ENCODE peak calls at places on chromosomes 3 and 15, in nine cellular contexts. G, K, V, D, L, C, P, W and O are unnamed samples.

GRCh38 chr15:43702701-43703433 is 9.2 kb downstream of the CKMT1A start:
- DNase-seq in G (no peak), K (no peak), V (no peak), D (no peak), L (no peak), C (no peak), P (no peak), W (no peak), O (no peak)

GRCh38 chr3:129379582-129380358 is 48.7 kb downstream of the EFCAB12 start:
- DNase-seq in G (no peak), K (no peak), V (no peak), D (peak), L (no peak), C (no peak), P (no peak), W (no peak), O (no peak)

GRCh38 chr3:158152186-158152585 is 42.3 kb downstream of the RSRC1 start:
- DNase-seq in G (no peak), K (no peak), V (peak), D (no peak), L (no peak), C (no peak), P (peak), W (no peak), O (no peak)

GRCh38 chr3:153624310-153625030 is 462.4 kb downstream of the RAP2B start:
- DNase-seq in G (no peak), K (no peak), V (no peak), D (peak), L (no peak), C (no peak), P (no peak), W (no peak), O (no peak)

GRCh38 chr3:7876741-7877297 is 624.8 kb upstream of the LMCD1 start:
- DNase-seq in G (peak), K (no peak), V (no peak), D (peak), L (no peak), C (no peak), P (no peak), W (no peak), O (no peak)

GRCh38 chr15:66955001-66955516 is 110.3 kb upstream of the SMAD3 start:
- DNase-seq in G (no peak), K (no peak), V (no peak), D (no peak), L (no peak), C (no peak), P (no peak), W (no peak), O (no peak)

GRCh38 chr15:100133001-100133400 is 208.8 kb downstream of the ADAMTS17 start:
- DNase-seq in G (no peak), K (peak), V (no peak), D (no peak), L (no peak), C (no peak), P (no peak), W (no peak), O (no peak)

GRCh38 chr3:49119439-49119838 is 1.2 kb downstream of the USP19 start:
- DNase-seq in G (no peak), K (no peak), V (no peak), D (no peak), L (no peak), C (no peak), P (no peak), W (no peak), O (no peak)

GRCh38 chr15:52140646-52141045 is 28.1 kb upstream of the BCL2L10 start:
- DNase-seq in G (no peak), K (peak), V (no peak), D (no peak), L (no peak), C (no peak), P (no peak), W (no peak), O (no peak)

GRCh38 chr15:82532991-82533481 is 7.2 kb downstream of the RPS17 start:
- DNase-seq in G (no peak), K (peak), V (no peak), D (no peak), L (no peak), C (no peak), P (no peak), W (no peak), O (no peak)

GRCh38 chr3:12758025-12758830 is 831 bp downstream of the TMEM40 start:
- DNase-seq in G (no peak), K (peak), V (peak), D (no peak), L (no peak), C (peak), P (peak), W (no peak), O (no peak)

GRCh38 chr3:170164720-170165119 is 16.8 kb downstream of the PHC3 start:
- DNase-seq in G (no peak), K (no peak), V (no peak), D (no peak), L (no peak), C (no peak), P (no peak), W (no peak), O (no peak)

GRCh38 chr3:191003742-191004141 is 141.2 kb upstream of the GMNC start:
- DNase-seq in G (no peak), K (no peak), V (no peak), D (no peak), L (no peak), C (no peak), P (no peak), W (no peak), O (no peak)

GRCh38 chr3:40766396-40766795 is 241.6 kb downstream of the ZNF621 start:
- DNase-seq in G (no peak), K (no peak), V (no peak), D (no peak), L (no peak), C (no peak), P (no peak), W (no peak), O (no peak)

GRCh38 chr3:9168230-9168629 is 81.2 kb downstream of the SRGAP3 start:
- DNase-seq in G (no peak), K (peak), V (no peak), D (peak), L (no peak), C (peak), P (no peak), W (no peak), O (no peak)

GRCh38 chr3:154310840-154311239 is 13.4 kb downstream of the DHX36 start:
- DNase-seq in G (no peak), K (no peak), V (peak), D (no peak), L (no peak), C (no peak), P (peak), W (no peak), O (no peak)

GRCh38 chr3:86793786-86794185 is 197.2 kb downstream of the VGLL3 start:
- DNase-seq in G (no peak), K (no peak), V (peak), D (no peak), L (no peak), C (no peak), P (peak), W (no peak), O (no peak)

GRCh38 chr3:125434582-125435011 is 59.5 kb upstream of the ZNF148 start:
- DNase-seq in G (no peak), K (no peak), V (no peak), D (no peak), L (no peak), C (no peak), P (no peak), W (no peak), O (no peak)

GRCh38 chr3:134917631-134918030 is 122.6 kb downstream of the EPHB1 start:
- DNase-seq in G (no peak), K (no peak), V (peak), D (no peak), L (no peak), C (no peak), P (no peak), W (no peak), O (no peak)

GRCh38 chr3:120162400-120162799 is 68.2 kb upstream of the GSK3B start:
- DNase-seq in G (no peak), K (no peak), V (peak), D (no peak), L (no peak), C (no peak), P (peak), W (no peak), O (no peak)

GRCh38 chr3:197718904-197719303 is 17.8 kb downstream of the RUBCN start:
- DNase-seq in G (peak), K (no peak), V (peak), D (no peak), L (no peak), C (no peak), P (peak), W (peak), O (no peak)

GRCh38 chr15:85168642-85169173 is 187.1 kb downstream of the PDE8A start:
- DNase-seq in G (peak), K (peak), V (no peak), D (peak), L (no peak), C (peak), P (peak), W (peak), O (peak)

GRCh38 chr3:101131767-101132166 is 138.5 kb upstream of the ABI3BP start:
- DNase-seq in G (no peak), K (no peak), V (no peak), D (no peak), L (no peak), C (no peak), P (no peak), W (no peak), O (no peak)

GRCh38 chr3:46950177-46950576 is 26.4 kb downstream of the CCDC12 start:
- DNase-seq in G (no peak), K (no peak), V (no peak), D (no peak), L (no peak), C (no peak), P (no peak), W (no peak), O (no peak)

GRCh38 chr3:13706451-13706850 is 157.5 kb downstream of the FBLN2 start:
- DNase-seq in G (no peak), K (no peak), V (no peak), D (no peak), L (peak), C (no peak), P (no peak), W (peak), O (peak)

DNA sequence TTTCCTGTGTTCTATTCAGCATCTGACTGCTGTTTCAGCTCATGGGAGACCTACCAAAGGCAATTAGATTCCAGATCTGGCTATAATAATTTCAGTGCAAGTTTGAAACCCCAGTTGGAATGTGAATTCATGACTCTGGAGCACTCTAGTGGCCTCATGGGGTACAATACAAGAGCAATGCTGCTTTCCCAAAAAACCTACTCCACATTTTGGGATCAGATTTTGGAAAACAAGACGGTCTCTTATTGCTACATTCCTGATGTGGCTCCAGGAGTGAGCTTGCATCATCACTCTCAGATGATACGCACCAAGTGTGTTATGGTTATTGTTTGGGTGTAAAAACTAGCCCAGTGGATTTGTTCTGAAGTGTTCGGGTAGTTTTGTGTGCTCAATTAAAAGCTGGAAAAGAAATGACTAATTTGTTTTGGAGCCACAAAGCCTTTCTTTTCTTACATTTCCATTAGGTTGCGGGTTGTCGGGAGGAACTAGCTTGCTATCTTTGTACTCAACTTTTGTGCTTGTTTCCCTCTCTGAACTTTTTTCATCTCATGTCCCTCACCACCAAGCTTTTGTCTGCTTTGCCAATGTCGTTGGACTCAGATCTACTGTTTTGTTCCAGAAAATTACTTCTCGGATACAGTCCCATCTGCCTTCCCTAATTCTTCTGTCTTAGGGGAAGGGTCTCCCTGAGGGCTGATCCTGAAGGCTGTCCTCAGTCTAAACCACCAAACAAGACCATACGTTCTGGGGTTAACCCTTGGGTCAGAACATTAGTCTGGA is 272.1 kb downstream of the BBX start:
- DNase-seq in G (no peak), K (no peak), V (peak), D (no peak), L (no peak), C (no peak), P (peak), W (no peak), O (no peak)
- TF ChIP-seq CTCF in G (peak), K (peak), V (peak), D (peak), L (no peak), C (no peak), P (peak), W (peak), O (no peak)

DNA sequence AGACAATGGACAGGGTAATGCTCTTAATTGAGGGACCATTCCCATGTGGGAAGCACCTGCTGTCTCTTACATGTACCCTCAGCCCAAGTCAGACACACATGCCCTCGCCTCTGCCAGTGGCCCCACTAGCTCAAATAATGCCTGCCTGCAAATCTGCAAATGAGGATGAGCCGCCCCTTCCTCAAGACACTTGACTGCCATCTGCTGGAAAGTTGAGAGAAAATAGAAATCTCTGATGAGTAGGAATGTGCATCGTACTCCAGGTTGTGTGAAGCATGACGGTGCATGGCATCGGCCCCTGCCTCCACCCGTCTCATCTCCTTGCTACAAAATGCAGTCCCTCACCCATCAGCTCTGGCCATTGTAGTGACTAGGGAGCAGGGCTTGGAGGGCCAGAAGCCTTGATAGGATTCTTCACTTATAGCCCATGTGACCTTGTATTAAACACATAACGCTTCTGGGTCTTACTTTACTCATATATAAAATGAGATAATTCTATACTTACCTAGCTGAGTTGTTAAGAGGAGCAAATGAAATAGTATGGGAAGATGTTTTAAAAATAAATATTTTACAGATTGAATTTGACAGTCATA is 6.3 kb upstream of the SCN5A start:
- DNase-seq in G (peak), K (peak), V (no peak), D (peak), L (no peak), C (peak), P (peak), W (no peak), O (no peak)
- TF ChIP-seq CTCF in G (peak), K (peak), V (peak), D (peak), L (no peak), C (peak), P (peak), W (peak), O (peak)

GRCh38 chr3:189602471-189602870 is 28.7 kb upstream of the TP63 start:
- DNase-seq in G (no peak), K (no peak), V (no peak), D (no peak), L (no peak), C (no peak), P (no peak), W (no peak), O (no peak)
- TF ChIP-seq CTCF in G (no peak), K (no peak), V (no peak), D (no peak), L (no peak), C (no peak), P (no peak), W (no peak), O (no peak)

GRCh38 chr3:97882975-97883598 is 61.3 kb downstream of the CRYBG3 start:
- DNase-seq in G (no peak), K (no peak), V (peak), D (no peak), L (no peak), C (no peak), P (peak), W (no peak), O (no peak)
- TF ChIP-seq CTCF in G (no peak), K (no peak), V (no peak), D (no peak), L (no peak), C (no peak), P (no peak), W (no peak), O (no peak)

DNA sequence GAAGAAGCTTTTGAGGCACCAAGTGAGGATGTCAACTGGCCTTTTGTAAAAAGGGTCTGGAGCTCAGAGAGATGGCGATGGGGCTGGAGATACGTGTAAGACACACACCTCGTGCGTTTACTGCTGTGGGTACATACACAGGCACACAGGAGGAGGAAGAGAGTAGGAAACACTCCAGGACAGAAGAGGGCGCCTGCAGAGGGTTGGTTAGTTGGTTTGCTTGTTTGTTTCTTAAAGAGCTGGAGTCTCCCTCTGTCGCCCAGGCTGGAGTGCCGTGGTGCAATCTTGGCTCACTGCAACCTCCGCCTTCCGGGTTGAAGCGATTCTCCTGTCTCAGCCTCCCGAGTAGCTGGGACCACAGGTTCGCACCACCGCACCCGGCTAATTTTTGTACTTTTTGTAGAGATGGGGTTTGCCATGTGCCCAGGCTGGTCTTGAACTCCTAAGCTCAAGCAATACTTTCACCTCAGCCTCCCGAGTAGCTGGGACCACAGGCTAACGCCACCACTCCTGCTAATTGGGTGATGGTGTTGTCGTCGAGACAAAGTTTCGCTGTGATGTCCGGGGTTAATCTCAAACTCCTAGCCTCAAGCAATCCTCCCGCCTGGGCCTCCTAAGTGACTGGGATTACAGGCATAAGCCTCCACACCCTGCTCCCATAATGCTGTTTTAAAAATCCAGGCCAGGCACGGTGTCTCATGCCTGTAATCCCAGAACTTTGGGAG is 1.2 kb upstream of the PRR20G start:
- DNase-seq in G (no peak), K (peak), V (no peak), D (peak), L (no peak), C (no peak), P (no peak), W (no peak), O (no peak)
- TF ChIP-seq CTCF in G (peak), K (peak), V (no peak), D (peak), L (no peak), C (no peak), P (no peak), W (no peak), O (no peak)

GRCh38 chr3:66149269-66149668 is 71.5 kb upstream of the SLC25A26 start:
- DNase-seq in G (no peak), K (no peak), V (no peak), D (no peak), L (no peak), C (no peak), P (no peak), W (no peak), O (no peak)
- TF ChIP-seq CTCF in G (no peak), K (no peak), V (no peak), D (no peak), L (no peak), C (no peak), P (no peak), W (no peak), O (no peak)

DNA sequence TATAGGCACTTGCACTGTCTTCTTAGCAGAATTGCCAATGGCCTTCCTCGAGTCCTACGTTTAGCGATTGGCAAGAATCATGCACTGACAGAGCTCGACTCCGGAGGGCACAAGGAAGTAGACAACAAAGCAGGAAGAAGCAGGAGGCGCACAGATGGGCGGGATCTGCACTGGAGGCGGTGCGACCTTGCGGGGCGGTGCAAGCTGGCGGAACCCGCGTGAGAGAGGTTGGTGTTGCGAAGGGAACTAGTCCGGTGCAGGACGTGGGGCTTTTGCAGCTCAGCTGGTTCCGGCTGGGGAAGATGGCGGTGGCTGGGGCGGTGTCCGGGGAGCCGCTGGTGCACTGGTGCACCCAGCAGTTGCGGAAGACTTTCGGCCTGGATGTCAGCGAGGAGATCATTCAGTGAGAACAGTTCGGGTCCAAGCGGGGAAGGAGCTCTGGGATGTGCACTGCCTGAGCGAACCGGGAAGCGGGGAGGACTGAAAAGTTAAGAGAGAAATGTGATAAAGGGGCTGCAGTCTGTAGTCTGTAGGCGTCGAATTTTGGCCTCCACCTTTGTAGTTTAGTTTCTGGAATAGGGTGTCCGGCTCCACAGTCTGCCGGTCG is at the start of gene TRIP4:
- DNase-seq in G (peak), K (peak), V (peak), D (peak), L (peak), C (peak), P (peak), W (peak), O (peak)
- TF ChIP-seq CTCF in G (no peak), K (peak), V (no peak), D (peak), L (no peak), C (no peak), P (no peak), W (peak), O (no peak)